ENCODE peak calls at places on chromosomes 12 and 14, in five cellular contexts. X, Y, W, M and K are unnamed samples.

GRCh38 chr14:58401587-58401986 is 5.9 kb downstream of the TOMM20L start:
- DNase-seq in X (no peak), Y (no peak), W (no peak), M (no peak), K (no peak)

GRCh38 chr14:89121961-89122675 is 294.9 kb downstream of the FOXN3 start:
- DNase-seq in X (no peak), Y (no peak), W (no peak), M (no peak), K (no peak)

GRCh38 chr12:124039276-124039675 is 66.3 kb downstream of the ZNF664 start:
- DNase-seq in X (no peak), Y (peak), W (no peak), M (no peak), K (peak)

GRCh38 chr12:132171968-132172521 is 27.8 kb downstream of the NOC4L start:
- DNase-seq in X (no peak), Y (no peak), W (no peak), M (peak), K (no peak)

GRCh38 chr14:57686317-57686716 is 179.6 kb downstream of the SLC35F4 start:
- DNase-seq in X (no peak), Y (no peak), W (no peak), M (no peak), K (no peak)

GRCh38 chr12:8844665-8845064 is 22.2 kb downstream of the A2ML1 start:
- DNase-seq in X (no peak), Y (peak), W (no peak), M (peak), K (peak)

GRCh38 chr12:76450690-76451089 is 102.5 kb upstream of the BBS10 start:
- DNase-seq in X (peak), Y (no peak), W (no peak), M (no peak), K (peak)

GRCh38 chr14:33950320-33951182 is at the start of gene EGLN3:
- DNase-seq in X (peak), Y (peak), W (peak), M (peak), K (peak)

GRCh38 chr14:103524002-103524785 is 1.6 kb upstream of the CKB start:
- DNase-seq in X (no peak), Y (no peak), W (no peak), M (no peak), K (no peak)
- TF ChIP-seq CTCF in X (no peak), Y (no peak), W (no peak), M (no peak), K (no peak)

DNA sequence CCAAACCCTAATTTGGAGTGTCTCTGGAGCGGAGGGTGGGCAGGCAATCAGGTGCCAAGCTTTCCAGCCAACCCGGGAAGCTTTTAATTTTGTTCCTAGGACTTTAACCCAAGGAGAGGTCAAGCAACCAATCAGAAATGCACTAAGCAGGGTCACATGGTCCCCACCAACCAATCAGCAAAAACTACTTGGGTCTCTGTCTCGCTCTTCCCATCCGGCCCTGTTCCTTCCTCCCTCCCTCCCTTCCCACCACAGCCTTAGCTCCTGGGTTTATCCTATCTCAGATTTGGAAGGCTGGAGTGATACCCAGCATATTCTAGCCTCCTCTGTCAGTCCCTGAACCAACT is 7.3 kb downstream of the HOXC5 start:
- DNase-seq in X (no peak), Y (no peak), W (no peak), M (no peak), K (no peak)
- H3K4me3 ChIP-seq in X (no peak), Y (no peak), W (peak), M (no peak), K (no peak)

DNA sequence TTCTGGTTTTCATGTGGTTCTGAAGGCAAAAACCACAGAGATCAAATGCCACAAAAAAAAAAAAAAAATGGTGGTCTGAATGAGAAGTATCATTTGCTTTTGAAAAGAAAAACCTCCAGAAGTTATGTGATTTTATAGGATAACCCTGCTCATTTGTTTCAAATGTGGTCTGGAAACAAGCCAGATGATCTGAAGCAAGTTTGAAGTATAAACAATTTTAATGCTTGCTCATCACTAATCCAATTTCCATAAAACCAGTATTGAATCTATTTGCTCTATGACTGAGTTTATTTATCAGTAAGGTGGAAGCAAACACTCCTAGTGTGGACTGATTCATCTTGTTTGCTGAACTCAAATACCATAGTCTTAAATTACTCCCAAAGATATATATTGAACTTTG is 407.3 kb upstream of the FLRT2 start:
- DNase-seq in X (peak), Y (no peak), W (no peak), M (no peak), K (peak)
- TF ChIP-seq CTCF in X (no peak), Y (no peak), W (no peak), M (no peak), K (no peak)

GRCh38 chr12:57151741-57152407 is 4.5 kb upstream of the LRP1-AS start:
- DNase-seq in X (peak), Y (no peak), W (no peak), M (peak), K (peak)
- H3K4me3 ChIP-seq in X (peak), Y (no peak), W (no peak), M (peak), K (no peak)

GRCh38 chr12:112539221-112539620 is 120.5 kb downstream of the PTPN11 start:
- DNase-seq in X (no peak), Y (no peak), W (no peak), M (no peak), K (no peak)
- TF ChIP-seq CTCF in X (no peak), Y (no peak), W (no peak), M (no peak), K (no peak)